ENCODE peak calls at places on chromosome 22, in seven cellular contexts. R, D, A, M, G, L and Z are unnamed samples.
A peak's percentile ranks its signal among the peaks of the same experiment; 100 is the strongest.

GRCh38 chr22:49964493-49965290 is 4.1 kb downstream of the PIM3 start:
- DNase-seq in R (no peak), D (peak; percentile 68), A (no peak), M (no peak), G (no peak), L (no peak), Z (no peak)

GRCh38 chr22:41094036-41094435 is 1.6 kb downstream of the EP300 start:
- DNase-seq in R (no peak), D (no peak), A (peak; percentile 37), M (peak; percentile 20), G (peak; percentile 40), L (peak; percentile 40), Z (no peak)

GRCh38 chr22:26398741-26399153 is 30.3 kb upstream of the ASPHD2 start:
- DNase-seq in R (peak; percentile 58), D (peak; percentile 67), A (peak; percentile 93), M (peak; percentile 69), G (peak; percentile 85), L (peak; percentile 70), Z (peak; percentile 63)

GRCh38 chr22:26406118-26406517 is 22.9 kb upstream of the ASPHD2 start:
- DNase-seq in R (no peak), D (no peak), A (peak; percentile 64), M (no peak), G (no peak), L (peak; percentile 4), Z (no peak)

GRCh38 chr22:42957544-42957943 is 57.4 kb downstream of the PACSIN2 start:
- DNase-seq in R (no peak), D (no peak), A (no peak), M (no peak), G (no peak), L (no peak), Z (no peak)

GRCh38 chr22:24359452-24360120 is 67.8 kb upstream of the ADORA2A start:
- DNase-seq in R (no peak), D (no peak), A (peak; percentile 5), M (no peak), G (peak; percentile 19), L (no peak), Z (no peak)

GRCh38 chr22:24165673-24166072 is 15.6 kb upstream of the SUSD2 start:
- DNase-seq in R (no peak), D (no peak), A (no peak), M (peak; percentile 30), G (no peak), L (peak; percentile 21), Z (no peak)

GRCh38 chr22:33811686-33812085 is 108.6 kb downstream of the LARGE1 start:
- DNase-seq in R (peak; percentile 57), D (peak; percentile 71), A (peak; percentile 90), M (no peak), G (peak; percentile 64), L (peak; percentile 79), Z (no peak)

GRCh38 chr22:48891688-48892380 is 935.8 kb downstream of the BRD1 start:
- DNase-seq in R (no peak), D (no peak), A (no peak), M (no peak), G (no peak), L (no peak), Z (no peak)

GRCh38 chr22:36383110-36383581 is 4.6 kb downstream of the MYH9 start:
- DNase-seq in R (no peak), D (no peak), A (peak; percentile 64), M (peak; percentile 82), G (peak; percentile 60), L (peak; percentile 77), Z (no peak)

GRCh38 chr22:37641251-37641949 is 1.9 kb downstream of the SH3BP1 start:
- DNase-seq in R (no peak), D (peak; percentile 65), A (no peak), M (no peak), G (no peak), L (no peak), Z (no peak)

GRCh38 chr22:36608987-36609386 is 80.0 kb upstream of the EIF3D start:
- DNase-seq in R (no peak), D (no peak), A (no peak), M (no peak), G (no peak), L (no peak), Z (no peak)

GRCh38 chr22:19610518-19611253 is 86.5 kb upstream of the CLDN5 start:
- DNase-seq in R (no peak), D (no peak), A (no peak), M (no peak), G (no peak), L (no peak), Z (no peak)

GRCh38 chr22:48404801-48405447 is 1422.7 kb downstream of the BRD1 start:
- DNase-seq in R (no peak), D (no peak), A (no peak), M (no peak), G (no peak), L (no peak), Z (no peak)

GRCh38 chr22:32444068-32444467 is 20.2 kb downstream of the BPIFC start:
- DNase-seq in R (no peak), D (no peak), A (no peak), M (no peak), G (peak; percentile 1), L (no peak), Z (peak; percentile 15)

GRCh38 chr22:21444701-21445436 is 22.3 kb upstream of the TMEM191C start:
- DNase-seq in R (peak; percentile 7), D (peak; percentile 54), A (no peak), M (no peak), G (no peak), L (no peak), Z (peak; percentile 2)

GRCh38 chr22:23984430-23984829 is 4.5 kb downstream of the GSTT2 start:
- DNase-seq in R (no peak), D (no peak), A (peak; percentile 53), M (no peak), G (peak; percentile 63), L (peak; percentile 16), Z (no peak)

GRCh38 chr22:19886605-19887250 is 32.1 kb upstream of the GNB1L start:
- DNase-seq in R (no peak), D (no peak), A (peak; percentile 38), M (peak; percentile 63), G (peak; percentile 70), L (peak; percentile 59), Z (no peak)

GRCh38 chr22:46259374-46259773 is 3.8 kb downstream of the PKDREJ start:
- DNase-seq in R (no peak), D (no peak), A (no peak), M (no peak), G (no peak), L (no peak), Z (no peak)

GRCh38 chr22:46260038-46260437 is 3.1 kb downstream of the PKDREJ start:
- DNase-seq in R (no peak), D (no peak), A (no peak), M (no peak), G (no peak), L (no peak), Z (no peak)

GRCh38 chr22:46263208-46263575 is at the start of gene PKDREJ:
- DNase-seq in R (no peak), D (peak; percentile 64), A (no peak), M (no peak), G (no peak), L (no peak), Z (no peak)

GRCh38 chr22:46267431-46268279 is at the start of gene TTC38:
- DNase-seq in R (peak; percentile 85), D (peak; percentile 97), A (peak; percentile 72), M (peak; percentile 72), G (peak; percentile 90), L (peak; percentile 78), Z (peak; percentile 74)

GRCh38 chr22:46262449-46263207 is 515 bp downstream of the PKDREJ start:
- DNase-seq in R (no peak), D (peak; percentile 82), A (peak; percentile 29), M (no peak), G (peak; percentile 67), L (peak; percentile 60), Z (peak; percentile 69)
- TF ChIP-seq CTCF in R (no peak), D (no peak), A (no peak), M (peak; percentile 33), G (peak; percentile 30), L (peak; percentile 31), Z (peak; percentile 20)

GRCh38 chr22:27418261-27418660 is 383.3 kb downstream of the MN1 start:
- DNase-seq in R (no peak), D (no peak), A (peak; percentile 20), M (no peak), G (no peak), L (no peak), Z (no peak)

GRCh38 chr22:27419473-27419872 is 382.1 kb downstream of the MN1 start:
- DNase-seq in R (no peak), D (no peak), A (peak; percentile 15), M (no peak), G (no peak), L (no peak), Z (no peak)

GRCh38 chr22:27420186-27420816 is 381.3 kb downstream of the MN1 start:
- DNase-seq in R (no peak), D (no peak), A (peak; percentile 80), M (no peak), G (peak; percentile 59), L (peak; percentile 49), Z (no peak)

GRCh38 chr22:27413702-27414101 is 387.9 kb downstream of the MN1 start:
- DNase-seq in R (no peak), D (no peak), A (no peak), M (no peak), G (no peak), L (no peak), Z (no peak)

GRCh38 chr22:27416553-27417427 is 384.8 kb downstream of the MN1 start:
- DNase-seq in R (no peak), D (no peak), A (peak; percentile 92), M (peak; percentile 81), G (peak; percentile 93), L (peak; percentile 79), Z (no peak)
- TF ChIP-seq CTCF in R (no peak), D (no peak), A (no peak), M (peak; percentile 25), G (peak; percentile 18), L (no peak), Z (no peak)

DNA sequence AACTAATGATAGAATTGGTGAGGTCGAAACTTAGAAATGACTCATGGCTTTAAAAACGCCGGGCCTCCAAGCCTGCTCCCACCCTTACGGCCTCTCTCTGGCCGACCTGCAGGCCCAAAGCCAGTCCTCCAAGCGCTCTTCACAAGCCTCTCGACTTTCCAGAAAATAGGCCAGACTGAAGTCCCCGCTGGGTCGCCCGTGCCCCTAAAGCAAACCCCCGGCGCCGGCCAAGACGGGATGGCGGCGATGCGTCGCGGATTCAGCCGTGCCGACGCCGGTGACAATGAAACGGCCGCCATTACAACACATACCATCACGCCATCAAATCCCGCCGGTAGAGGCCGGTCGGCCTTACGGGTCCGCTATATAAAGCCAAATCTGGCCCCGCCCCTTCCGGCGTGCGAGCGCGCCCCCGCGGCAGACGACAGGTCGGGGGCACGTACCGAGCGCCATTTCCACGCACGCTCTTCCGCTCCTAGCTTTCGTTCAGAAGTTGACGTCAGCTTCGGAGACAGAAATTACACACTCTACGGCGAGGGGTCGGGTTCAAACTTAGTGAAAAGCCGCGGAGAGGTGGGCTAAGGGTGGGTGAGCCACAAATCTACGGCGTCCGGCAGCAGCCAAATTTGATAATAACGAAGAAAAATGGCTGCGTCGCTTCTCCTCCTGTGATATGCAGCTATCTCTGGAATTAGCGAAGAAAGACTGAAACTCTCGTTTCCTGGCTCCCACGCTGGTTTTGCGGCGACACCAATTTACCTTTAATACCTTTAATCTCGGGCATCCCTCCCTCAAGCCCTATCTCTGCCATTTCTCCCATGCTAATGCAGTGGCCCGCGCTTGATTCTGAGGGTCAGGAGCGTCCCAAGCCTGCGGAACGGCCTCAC is at the start of gene RPL3:
- DNase-seq in R (peak; percentile 95), D (peak; percentile 97), A (peak; percentile 99), M (peak; percentile 97), G (peak; percentile 99), L (peak; percentile 99), Z (peak; percentile 95)
- TF ChIP-seq CTCF in R (no peak), D (no peak), A (peak; percentile 30), M (peak; percentile 54), G (no peak), L (peak; percentile 2), Z (no peak)

GRCh38 chr22:22702159-22702873 is 57.9 kb downstream of the GGTLC2 start:
- DNase-seq in R (no peak), D (peak; percentile 25), A (no peak), M (no peak), G (no peak), L (no peak), Z (peak; percentile 40)
- TF ChIP-seq CTCF in R (no peak), D (no peak), A (peak; percentile 30), M (peak; percentile 56), G (peak; percentile 44), L (peak; percentile 19), Z (no peak)